ENCODE peak calls at places on chromosomes 12 and 14, in seven cellular contexts. H is nucleus accumbens; Q is myocyte; V is activated CD8-positive, alpha-beta memory T cell treated with anti-CD3 and anti-CD28 coated beads for 48 hours; J is astrocyte; T is foreskin fibroblast; K is HCT116. U is an unnamed sample.

GRCh38 chr14:93105362-93105761 is 10.4 kb downstream of the ITPK1 start:
- DNase-seq in H (no peak), J (peak; percentile 80), Q (peak; percentile 57), T (peak; percentile 56), K (no peak), V (no peak), U (peak; percentile 77)

GRCh38 chr12:69569236-69569635 is 16.0 kb upstream of the CCT2 start:
- DNase-seq in K (no peak), Q (no peak), V (no peak), J (peak; percentile 64), H (no peak), T (peak; percentile 65), U (peak; percentile 63)

GRCh38 chr12:80268924-80269749 is 169.8 kb downstream of the OTOGL start:
- DNase-seq in Q (no peak), J (peak; percentile 88), T (peak; percentile 75), K (peak; percentile 54), V (no peak), H (no peak), U (peak; percentile 83)

GRCh38 chr14:49982522-49982951 is 89.7 kb downstream of the ARF6 start:
- DNase-seq in K (no peak), V (no peak), H (no peak), T (peak; percentile 94), Q (peak; percentile 43), J (peak; percentile 93), U (peak; percentile 78)

GRCh38 chr12:98606367-98606985 is 13.0 kb downstream of the SLC25A3 start:
- DNase-seq in T (no peak), Q (no peak), J (no peak), V (no peak), K (no peak), H (no peak), U (no peak)

GRCh38 chr14:70782361-70782760 is 27.0 kb downstream of the MAP3K9 start:
- DNase-seq in K (no peak), J (peak; percentile 96), Q (no peak), V (no peak), T (peak; percentile 33), H (no peak), U (peak; percentile 98)

GRCh38 chr14:95389471-95390011 is 69.8 kb upstream of the CLMN start:
- DNase-seq in V (no peak), T (peak; percentile 41), Q (peak; percentile 54), J (no peak), K (no peak), H (no peak), U (peak; percentile 13)

GRCh38 chr12:51811203-51811805 is 37.2 kb downstream of the FIGNL2 start:
- DNase-seq in T (no peak), J (no peak), H (no peak), K (no peak), V (no peak), Q (no peak), U (no peak)

GRCh38 chr14:50343424-50343823 is 31.3 kb downstream of the DMAC2L start:
- DNase-seq in K (no peak), Q (peak; percentile 38), V (no peak), H (no peak), T (no peak), J (no peak), U (no peak)

GRCh38 chr12:69345742-69346141 is 2.4 kb upstream of the LYZ start:
- DNase-seq in T (no peak), J (no peak), Q (no peak), V (no peak), K (no peak), H (no peak), U (no peak)

GRCh38 chr12:54355104-54355815 is 9.0 kb downstream of the GPR84 start:
- DNase-seq in K (no peak), H (no peak), T (no peak), V (no peak), J (no peak), Q (no peak), U (no peak)

GRCh38 chr14:73276836-73277235 is 39.5 kb downstream of the PAPLN start:
- DNase-seq in H (no peak), T (no peak), V (no peak), J (no peak), K (no peak), Q (peak; percentile 23), U (no peak)

GRCh38 chr12:63917864-63918742 is 73.6 kb downstream of the SRGAP1 start:
- DNase-seq in J (peak; percentile 95), K (peak; percentile 91), Q (peak; percentile 53), V (no peak), H (no peak), T (peak; percentile 95), U (peak; percentile 94)

GRCh38 chr14:99264691-99265090 is 7.3 kb downstream of the BCL11B start:
- DNase-seq in V (no peak), K (no peak), H (no peak), T (no peak), Q (no peak), J (no peak), U (no peak)

GRCh38 chr12:130952106-130952505 is 1.6 kb upstream of the ADGRD1 start:
- DNase-seq in Q (no peak), V (no peak), K (no peak), T (no peak), H (no peak), J (no peak), U (no peak)

GRCh38 chr12:119354187-119354586 is 19.7 kb downstream of the CCDC60 start:
- DNase-seq in T (no peak), V (no peak), H (no peak), K (no peak), J (no peak), Q (no peak), U (no peak)

GRCh38 chr14:101708853-101709532 is 52.5 kb upstream of the PPP2R5C start:
- DNase-seq in J (no peak), H (no peak), V (no peak), K (no peak), T (no peak), Q (no peak), U (no peak)

GRCh38 chr14:75905505-75905904 is 76.3 kb downstream of the TGFB3 start:
- DNase-seq in Q (peak; percentile 92), T (peak; percentile 31), V (no peak), K (no peak), H (no peak), J (no peak), U (peak; percentile 30)

GRCh38 chr14:96351986-96352385 is 11.2 kb downstream of the ATG2B start:
- DNase-seq in K (no peak), T (no peak), J (no peak), H (no peak), Q (no peak), V (no peak), U (peak; percentile 26)

GRCh38 chr14:89479802-89480201 is 62.8 kb upstream of the FOXN3 start:
- DNase-seq in T (no peak), J (peak; percentile 34), K (no peak), V (no peak), Q (no peak), H (no peak), U (peak; percentile 24)

GRCh38 chr12:18224745-18225144 is 36.6 kb upstream of the PIK3C2G start:
- DNase-seq in Q (peak; percentile 52), J (peak; percentile 27), V (no peak), K (peak; percentile 26), H (no peak), T (no peak), U (peak; percentile 46)